ENCODE peak calls at places on chromosomes 16 and 17, in four cellular contexts. P is GM23248, Z is hepatocyte, D is OCI-LY7. V is an unnamed sample. For H3K9me2, the result is how much of the 10 kb centered on the place peaks cover.

GRCh38 chr16:10261077-10261476 is 78.8 kb upstream of the GRIN2A start:
- DNase-seq in P (no peak), Z (no peak), D (no peak), V (no peak)

GRCh38 chr17:65537845-65538678 is 23.4 kb downstream of the AXIN2 start:
- DNase-seq in P (no peak), Z (no peak), D (no peak), V (no peak)

GRCh38 chr17:65453204-65453931 is 108.1 kb downstream of the AXIN2 start:
- DNase-seq in P (no peak), Z (no peak), D (no peak), V (peak)

GRCh38 chr16:54938351-54939346 is 8.0 kb downstream of the IRX5 start:
- DNase-seq in P (peak), Z (no peak), D (no peak), V (peak)

GRCh38 chr16:65336169-65336568 is 214.3 kb upstream of the CDH11 start:
- DNase-seq in P (peak), Z (no peak), D (no peak), V (no peak)

GRCh38 chr16:84834403-84834772 is 14.6 kb downstream of the CRISPLD2 start:
- DNase-seq in P (no peak), Z (no peak), D (no peak), V (no peak)

GRCh38 chr17:75124041-75124818 is 7.3 kb downstream of the NT5C start:
- DNase-seq in P (peak), Z (peak), D (no peak), V (no peak)

GRCh38 chr16:426115-426905 is 861 bp downstream of the RAB11FIP3 start:
- DNase-seq in P (peak), Z (peak), D (peak), V (peak)

GRCh38 chr16:19822534-19822933 is 62.1 kb downstream of the GPRC5B start:
- DNase-seq in P (peak), Z (no peak), D (no peak), V (no peak)

GRCh38 chr16:55100100-55100499 is 169.4 kb downstream of the IRX5 start:
- DNase-seq in P (no peak), Z (no peak), D (no peak), V (no peak)

GRCh38 chr16:50519602-50520001 is 28.6 kb upstream of the NKD1 start:
- DNase-seq in P (no peak), Z (no peak), D (no peak), V (no peak)

GRCh38 chr17:62898239-62898864 is 67.7 kb upstream of the TANC2 start:
- DNase-seq in P (peak), Z (peak), D (no peak), V (no peak)

GRCh38 chr16:88005148-88005547 is 53.9 kb downstream of the BANP start:
- DNase-seq in P (peak), Z (no peak), D (no peak), V (peak)

GRCh38 chr16:11734025-11734652 is 8.5 kb downstream of the TXNDC11 start:
- DNase-seq in P (no peak), Z (no peak), D (peak), V (no peak)

GRCh38 chr17:34598161-34598776 is 18.9 kb downstream of the TMEM132E start:
- DNase-seq in P (no peak), Z (no peak), D (no peak), V (peak)

GRCh38 chr16:85832578-85833539 is 33.4 kb downstream of the COX4I1 start:
- DNase-seq in P (no peak), Z (no peak), D (peak), V (no peak)

GRCh38 chr16:86604436-86605220 is 26.3 kb downstream of the FOXL1 start:
- DNase-seq in P (no peak), Z (no peak), D (peak), V (no peak)

GRCh38 chr17:63445571-63446217 is 412 bp downstream of the CYB561 start:
- DNase-seq in P (peak), Z (peak), D (no peak), V (peak)

GRCh38 chr16:79897444-79898146 is 297.1 kb upstream of the MAF start:
- DNase-seq in P (no peak), Z (peak), D (no peak), V (no peak)

GRCh38 chr17:78912082-78912481 is 9.1 kb upstream of the CEP295NL start:
- DNase-seq in P (no peak), Z (no peak), D (no peak), V (no peak)

GRCh38 chr17:82859431-82860403 is 19.9 kb upstream of the ZNF750 start:
- DNase-seq in P (peak), Z (peak), D (peak), V (no peak)

GRCh38 chr16:87324411-87325275 is 7.5 kb upstream of the C16orf95 start:
- DNase-seq in P (peak), Z (peak), D (peak), V (peak)

GRCh38 chr17:37608369-37609169 is 649 bp downstream of the SYNRG start:
- DNase-seq in P (peak), Z (peak), D (peak), V (peak)

GRCh38 chr16:85579883-85580607 is 33.1 kb upstream of the GSE1 start:
- DNase-seq in P (no peak), Z (no peak), D (no peak), V (no peak)

GRCh38 chr17:65553009-65553645 is 8.3 kb downstream of the AXIN2 start:
- DNase-seq in P (peak), Z (no peak), D (no peak), V (no peak)

GRCh38 chr16:88358033-88358481 is 24.7 kb upstream of the ZNF469 start:
- DNase-seq in P (no peak), Z (no peak), D (no peak), V (no peak)

GRCh38 chr16:31842864-31843263 is 30.7 kb upstream of the ZNF267 start:
- DNase-seq in P (no peak), Z (no peak), D (no peak), V (peak)

GRCh38 chr17:42110301-42111264 is 1.9 kb downstream of the DHX58 start:
- DNase-seq in P (no peak), Z (no peak), D (peak), V (no peak)

GRCh38 chr17:10875411-10875810 is 37.5 kb upstream of the PIRT start:
- DNase-seq in P (peak), Z (peak), D (peak), V (peak)

GRCh38 chr17:36727577-36727976 is 126.2 kb downstream of the MRM1 start:
- DNase-seq in P (no peak), Z (no peak), D (no peak), V (no peak)

GRCh38 chr17:81291662-81292061 is 3.4 kb downstream of the SLC38A10 start:
- DNase-seq in P (peak), Z (peak), D (peak), V (peak)

GRCh38 chr16:64250866-64251265 is 871.0 kb downstream of the CDH11 start:
- DNase-seq in P (peak), Z (no peak), D (no peak), V (no peak)

GRCh38 chr16:63361032-63361624 is 1324.9 kb upstream of the CDH8 start:
- DNase-seq in P (peak), Z (peak), D (peak), V (peak)

GRCh38 chr16:55330726-55331647 is 7.0 kb downstream of the IRX6 start:
- DNase-seq in P (no peak), Z (no peak), D (no peak), V (peak)

GRCh38 chr16:11535494-11535893 is 51.2 kb downstream of the LITAF start:
- DNase-seq in P (no peak), Z (no peak), D (no peak), V (no peak)

GRCh38 chr17:27810211-27810901 is 10.0 kb upstream of the NOS2 start:
- DNase-seq in P (no peak), Z (peak), D (no peak), V (peak)

GRCh38 chr17:59154335-59154720 is 658 bp downstream of the SKA2 start:
- DNase-seq in P (peak), Z (peak), D (peak), V (peak)

GRCh38 chr16:3444032-3444388 is 530 bp downstream of the NAA60 start:
- DNase-seq in P (peak), Z (peak), D (peak), V (peak)

GRCh38 chr17:50312311-50312710 is 33.6 kb upstream of the XYLT2 start:
- DNase-seq in P (no peak), Z (no peak), D (no peak), V (no peak)
- TF ChIP-seq EZH2phosphoT487 in P (no peak), Z (no peak), D (no peak), V (no peak)

GRCh38 chr17:2709173-2709661 is 2.3 kb downstream of the CLUH start:
- DNase-seq in P (peak), Z (peak), D (peak), V (peak)
- H3K9me2 ChIP-seq in P (under half), Z (under half), D (under half), V (under half)

GRCh38 chr17:45424769-45425124 is 7.9 kb downstream of the ARHGAP27 start:
- DNase-seq in P (no peak), Z (no peak), D (no peak), V (no peak)
- H3K4me3 ChIP-seq in P (no peak), Z (peak), D (no peak), V (peak)

GRCh38 chr17:40921026-40921425 is 16.4 kb downstream of the KRT23 start:
- DNase-seq in P (peak), Z (no peak), D (no peak), V (no peak)
- TF ChIP-seq EZH2phosphoT487 in P (no peak), Z (no peak), D (no peak), V (no peak)